ENCODE peak calls at places on chromosomes 1 and 21, in six cellular contexts. D is CD4-positive, CD25-positive, alpha-beta regulatory T cell; J is foreskin keratinocyte; I is IMR-90; T is CD8-positive, alpha-beta memory T cell; M is thoracic aorta. V is an unnamed sample.

GRCh38 chr1:218953448-218953847 is 220.2 kb upstream of the LYPLAL1 start:
- DNase-seq in J (no peak), M (no peak), D (no peak), T (no peak), I (no peak), V (no peak)

GRCh38 chr1:39453603-39454002 is 37.8 kb upstream of the BMP8A start:
- DNase-seq in M (peak; percentile 24), I (peak; percentile 80), D (no peak), T (no peak), J (no peak), V (no peak)

GRCh38 chr1:28510350-28511223 is 4.7 kb downstream of the RCC1 start:
- DNase-seq in I (peak; percentile 52), T (no peak), D (peak; percentile 67), J (peak; percentile 71), M (no peak), V (peak; percentile 74)

GRCh38 chr1:78303620-78304019 is 187.2 kb upstream of the PTGFR start:
- DNase-seq in J (peak; percentile 79), T (no peak), M (no peak), D (no peak), I (peak; percentile 95), V (no peak)

GRCh38 chr1:53860967-53861411 is 22.9 kb upstream of the NDC1 start:
- DNase-seq in T (no peak), M (no peak), I (peak; percentile 61), D (peak; percentile 68), J (no peak), V (peak; percentile 31)

GRCh38 chr1:220431840-220432239 is 96.1 kb upstream of the MARK1 start:
- DNase-seq in T (no peak), M (no peak), I (no peak), D (no peak), J (no peak), V (no peak)

GRCh38 chr1:87942165-87942564 is 613.5 kb downstream of the LMO4 start:
- DNase-seq in I (peak; percentile 35), T (no peak), D (no peak), J (peak; percentile 24), M (no peak), V (no peak)

GRCh38 chr1:42861014-42861399 is 14.6 kb downstream of the ZNF691 start:
- DNase-seq in M (no peak), T (no peak), J (no peak), D (no peak), I (no peak), V (no peak)

GRCh38 chr1:22579541-22580155 is 16.4 kb downstream of the EPHA8 start:
- DNase-seq in M (no peak), T (no peak), D (no peak), J (no peak), I (no peak), V (no peak)

GRCh38 chr1:101235696-101236545 is 898 bp upstream of the S1PR1 start:
- DNase-seq in M (no peak), D (peak; percentile 93), J (no peak), I (peak; percentile 37), T (peak; percentile 52), V (peak; percentile 78)

GRCh38 chr1:235513495-235514366 is 9.5 kb upstream of the B3GALNT2 start:
- DNase-seq in M (no peak), J (no peak), I (peak; percentile 73), T (no peak), D (peak; percentile 73), V (no peak)

GRCh38 chr1:244297616-244298015 is 154.1 kb downstream of the ADSS2 start:
- DNase-seq in M (no peak), T (no peak), J (no peak), I (no peak), D (no peak), V (no peak)
- H3K4me1 ChIP-seq in M (peaks cover 5% of the 10 kb centered on the region), T (no peaks in the 10 kb centered on the region), J (peaks cover 4% of the 10 kb centered on the region), I (no peaks in the 10 kb centered on the region), D (peaks cover 5% of the 10 kb centered on the region), V (peaks cover 9% of the 10 kb centered on the region)

GRCh38 chr21:38806942-38807284 is 1.2 kb downstream of the ETS2 start:
- DNase-seq in I (peak; percentile 49), M (no peak), D (no peak), T (no peak), J (no peak), V (no peak)
- H3K4me1 ChIP-seq in I (peaks cover 33% of the 10 kb centered on the region), M (peaks cover 16% of the 10 kb centered on the region), D (peaks cover 24% of the 10 kb centered on the region), T (peaks cover 23% of the 10 kb centered on the region), J (peaks cover 44% of the 10 kb centered on the region), V (peaks cover 59% of the 10 kb centered on the region)

DNA sequence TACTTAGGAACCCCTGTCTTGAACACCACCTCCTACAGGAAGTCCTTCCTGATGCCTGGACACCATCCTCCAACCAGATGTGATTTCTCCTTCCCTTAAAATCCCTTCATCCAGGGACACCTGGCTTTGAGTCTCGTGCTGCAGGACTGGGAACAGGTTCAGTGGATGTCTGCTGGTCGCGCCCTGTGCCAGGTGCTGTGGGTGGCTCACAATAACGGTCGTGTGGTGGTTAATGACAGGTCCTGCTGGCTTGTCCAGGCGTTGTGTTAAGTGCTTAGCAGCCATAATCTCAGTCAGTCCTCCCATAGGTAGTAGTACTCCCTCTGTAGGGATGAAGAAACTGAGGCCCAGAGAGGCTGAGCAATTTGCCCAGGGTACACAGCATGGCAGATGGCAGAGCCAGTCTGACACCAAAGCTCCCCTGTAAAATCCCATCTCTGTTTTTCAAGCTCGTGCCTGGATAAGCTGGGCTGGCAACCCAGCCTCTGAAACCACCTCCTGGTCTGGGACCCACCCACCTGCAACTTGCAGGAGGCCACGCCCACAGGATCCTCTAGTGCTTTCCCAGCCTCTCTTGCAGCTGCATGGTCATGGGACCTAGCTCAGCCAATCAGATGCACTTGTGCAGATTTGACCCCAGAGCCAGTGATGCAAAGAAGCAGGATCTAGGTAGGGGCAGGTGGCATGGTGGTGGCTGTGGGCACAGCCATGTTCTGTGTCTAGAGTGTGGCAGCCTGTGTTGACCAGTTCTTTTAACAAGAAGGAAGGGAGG is 106.0 kb upstream of the IFFO2 start:
- DNase-seq in I (no peak), M (no peak), J (no peak), D (peak; percentile 53), T (no peak), V (no peak)
- H3K4me1 ChIP-seq in I (peaks cover 2% of the 10 kb centered on the region), M (no peaks in the 10 kb centered on the region), J (no peaks in the 10 kb centered on the region), D (no peaks in the 10 kb centered on the region), T (no peaks in the 10 kb centered on the region), V (no peaks in the 10 kb centered on the region)

GRCh38 chr1:31643976-31644559 is 608 bp downstream of the PEF1 start:
- DNase-seq in T (no peak), I (no peak), M (no peak), J (no peak), D (no peak), V (no peak)

GRCh38 chr1:31642897-31643296 is 1.8 kb downstream of the PEF1 start:
- DNase-seq in D (no peak), I (no peak), J (no peak), T (no peak), M (no peak), V (no peak)

GRCh38 chr1:31640964-31641363 is 3.7 kb downstream of the PEF1 start:
- DNase-seq in J (no peak), M (no peak), D (no peak), I (no peak), T (no peak), V (no peak)

GRCh38 chr1:31640179-31640578 is 4.5 kb downstream of the PEF1 start:
- DNase-seq in J (no peak), I (no peak), M (no peak), D (no peak), T (no peak), V (no peak)

GRCh38 chr1:31642366-31642765 is 2.3 kb downstream of the PEF1 start:
- DNase-seq in I (no peak), J (no peak), M (no peak), D (no peak), T (no peak), V (no peak)
- H3K4me1 ChIP-seq in I (peaks cover 14% of the 10 kb centered on the region), J (peaks cover 23% of the 10 kb centered on the region), M (peaks cover 26% of the 10 kb centered on the region), D (peaks cover 27% of the 10 kb centered on the region), T (peaks cover 58% of the 10 kb centered on the region), V (peaks cover 12% of the 10 kb centered on the region)

DNA sequence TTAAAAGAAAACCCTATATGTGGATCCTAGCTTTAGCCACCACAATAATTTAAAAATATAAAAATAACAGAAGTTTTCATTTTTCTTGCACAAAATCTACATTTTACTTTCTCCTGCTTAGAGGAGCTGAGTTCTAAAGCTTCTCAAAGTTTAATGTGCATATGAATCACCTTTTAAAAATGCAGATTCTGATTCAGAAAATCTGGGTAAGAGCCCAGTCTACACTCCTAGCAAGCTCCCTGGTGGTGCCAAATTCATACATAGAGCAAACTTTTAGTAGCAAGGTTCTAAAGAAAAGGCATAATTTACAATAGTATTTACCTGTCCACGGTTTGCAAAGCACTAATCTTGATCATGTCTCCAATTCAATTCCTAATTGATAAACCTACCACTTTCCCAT is 19.3 kb downstream of the RSBN1 start:
- DNase-seq in T (no peak), M (no peak), D (no peak), J (no peak), I (peak; percentile 70), V (no peak)
- H3K4me1 ChIP-seq in T (peaks cover 38% of the 10 kb centered on the region), M (peaks cover 16% of the 10 kb centered on the region), D (peaks cover 38% of the 10 kb centered on the region), J (peaks cover 8% of the 10 kb centered on the region), I (peaks cover 4% of the 10 kb centered on the region), V (no peaks in the 10 kb centered on the region)

DNA sequence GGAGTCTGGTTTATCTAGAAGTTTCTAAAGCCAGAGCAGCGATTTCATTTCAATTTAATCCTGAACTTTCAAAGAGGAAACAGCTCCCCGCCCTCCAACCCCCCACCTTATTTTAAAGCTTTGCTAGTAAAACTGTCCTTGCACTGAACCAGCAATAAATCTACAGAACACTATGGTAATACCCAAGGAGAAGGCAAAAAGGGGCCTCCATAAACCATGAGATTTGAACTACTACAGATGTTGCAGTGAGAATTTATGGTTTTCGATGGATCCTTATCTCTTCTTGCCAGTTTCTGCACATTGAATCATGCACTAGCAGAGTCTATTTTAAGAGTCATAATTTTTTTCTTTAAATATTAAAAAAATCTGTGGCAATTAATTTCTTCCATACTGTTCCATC is 64.8 kb upstream of the BEND5 start:
- DNase-seq in D (no peak), J (no peak), T (no peak), M (no peak), I (no peak), V (no peak)
- H3K4me1 ChIP-seq in D (no peaks in the 10 kb centered on the region), J (no peaks in the 10 kb centered on the region), T (no peaks in the 10 kb centered on the region), M (no peaks in the 10 kb centered on the region), I (no peaks in the 10 kb centered on the region), V (no peaks in the 10 kb centered on the region)